ENCODE peak calls at places on chromosomes 6 and 20, in nine cellular contexts. One of them, this sample, is unnamed. For H3K9me3, the result is how much of the 10 kb centered on the place peaks cover.

GRCh38 chr20:17169575-17170136 is 57.2 kb upstream of the PCSK2 start:
- DNase-seq in colonic mucosa: no peak
- DNase-seq in transverse colon: no peak
- DNase-seq in neuronal stem cell: no peak
- DNase-seq in lung: no peak
- DNase-seq in H9: no peak
- DNase-seq in hepatocyte: no peak
- DNase-seq in adrenal gland: no peak
- DNase-seq in mammary epithelial cell: no peak
- DNase-seq in this sample: no peak

GRCh38 chr6:75479712-75480111 is 13.9 kb downstream of the FILIP1 start:
- DNase-seq in lung: no peak
- DNase-seq in neuronal stem cell: no peak
- DNase-seq in transverse colon: no peak
- DNase-seq in mammary epithelial cell: no peak
- DNase-seq in adrenal gland: no peak
- DNase-seq in hepatocyte: no peak
- DNase-seq in H9: no peak
- DNase-seq in colonic mucosa: no peak
- DNase-seq in this sample: no peak

GRCh38 chr20:51639206-51639832 is 96.8 kb upstream of the NFATC2 start:
- DNase-seq in colonic mucosa: peak
- DNase-seq in neuronal stem cell: peak
- DNase-seq in mammary epithelial cell: peak
- DNase-seq in lung: peak
- DNase-seq in adrenal gland: peak
- DNase-seq in transverse colon: peak
- DNase-seq in hepatocyte: peak
- DNase-seq in H9: peak
- DNase-seq in this sample: peak

GRCh38 chr20:46770330-46771194 is 61.1 kb downstream of the SLC2A10 start:
- DNase-seq in adrenal gland: no peak
- DNase-seq in hepatocyte: no peak
- DNase-seq in transverse colon: no peak
- DNase-seq in colonic mucosa: no peak
- DNase-seq in H9: no peak
- DNase-seq in mammary epithelial cell: peak
- DNase-seq in lung: no peak
- DNase-seq in neuronal stem cell: no peak
- DNase-seq in this sample: peak

GRCh38 chr20:59120491-59120890 is 43.1 kb upstream of the ZNF831 start:
- DNase-seq in adrenal gland: no peak
- DNase-seq in hepatocyte: no peak
- DNase-seq in neuronal stem cell: no peak
- DNase-seq in colonic mucosa: no peak
- DNase-seq in transverse colon: no peak
- DNase-seq in H9: no peak
- DNase-seq in lung: no peak
- DNase-seq in mammary epithelial cell: no peak
- DNase-seq in this sample: peak

GRCh38 chr6:31829633-31830492 is 2.3 kb downstream of the HSPA1B start:
- DNase-seq in neuronal stem cell: peak
- DNase-seq in lung: no peak
- DNase-seq in hepatocyte: peak
- DNase-seq in adrenal gland: no peak
- DNase-seq in transverse colon: no peak
- DNase-seq in H9: no peak
- DNase-seq in mammary epithelial cell: peak
- DNase-seq in colonic mucosa: peak
- DNase-seq in this sample: peak

GRCh38 chr6:22838346-22838745 is 269.0 kb downstream of the HDGFL1 start:
- DNase-seq in lung: no peak
- DNase-seq in transverse colon: no peak
- DNase-seq in neuronal stem cell: no peak
- DNase-seq in adrenal gland: no peak
- DNase-seq in hepatocyte: no peak
- DNase-seq in mammary epithelial cell: no peak
- DNase-seq in H9: no peak
- DNase-seq in colonic mucosa: no peak
- DNase-seq in this sample: no peak

GRCh38 chr6:29976588-29977424 is 34.5 kb downstream of the HLA-A start:
- DNase-seq in hepatocyte: peak
- DNase-seq in H9: peak
- DNase-seq in lung: peak
- DNase-seq in mammary epithelial cell: peak
- DNase-seq in adrenal gland: peak
- DNase-seq in transverse colon: peak
- DNase-seq in colonic mucosa: peak
- DNase-seq in neuronal stem cell: peak
- DNase-seq in this sample: peak

GRCh38 chr20:59781236-59781635 is 152.2 kb downstream of the SYCP2 start:
- DNase-seq in mammary epithelial cell: no peak
- DNase-seq in neuronal stem cell: no peak
- DNase-seq in colonic mucosa: peak
- DNase-seq in transverse colon: no peak
- DNase-seq in H9: peak
- DNase-seq in adrenal gland: peak
- DNase-seq in lung: no peak
- DNase-seq in hepatocyte: no peak
- DNase-seq in this sample: no peak

GRCh38 chr20:39885975-39886649 is 802.9 kb downstream of the MAFB start:
- DNase-seq in hepatocyte: peak
- DNase-seq in mammary epithelial cell: peak
- DNase-seq in transverse colon: peak
- DNase-seq in lung: peak
- DNase-seq in neuronal stem cell: peak
- DNase-seq in colonic mucosa: peak
- DNase-seq in adrenal gland: peak
- DNase-seq in H9: peak
- DNase-seq in this sample: peak

GRCh38 chr6:166935353-166935752 is 21.0 kb downstream of the RNASET2 start:
- DNase-seq in adrenal gland: no peak
- DNase-seq in H9: no peak
- DNase-seq in mammary epithelial cell: no peak
- DNase-seq in neuronal stem cell: no peak
- DNase-seq in hepatocyte: no peak
- DNase-seq in colonic mucosa: no peak
- DNase-seq in lung: no peak
- DNase-seq in transverse colon: no peak
- DNase-seq in this sample: no peak

GRCh38 chr20:54340667-54341081 is 132.8 kb downstream of the PFDN4 start:
- DNase-seq in lung: no peak
- DNase-seq in adrenal gland: no peak
- DNase-seq in hepatocyte: no peak
- DNase-seq in mammary epithelial cell: no peak
- DNase-seq in neuronal stem cell: no peak
- DNase-seq in colonic mucosa: no peak
- DNase-seq in transverse colon: no peak
- DNase-seq in H9: no peak
- DNase-seq in this sample: no peak

GRCh38 chr6:30541515-30542403 is 14.5 kb downstream of the GNL1 start:
- DNase-seq in neuronal stem cell: peak
- DNase-seq in lung: peak
- DNase-seq in hepatocyte: peak
- DNase-seq in transverse colon: peak
- DNase-seq in colonic mucosa: peak
- DNase-seq in adrenal gland: peak
- DNase-seq in H9: peak
- DNase-seq in mammary epithelial cell: peak
- DNase-seq in this sample: peak

GRCh38 chr20:62602550-62602949 is 39.8 kb upstream of the SLCO4A1 start:
- DNase-seq in hepatocyte: no peak
- DNase-seq in adrenal gland: no peak
- DNase-seq in transverse colon: peak
- DNase-seq in neuronal stem cell: no peak
- DNase-seq in colonic mucosa: no peak
- DNase-seq in lung: peak
- DNase-seq in H9: no peak
- DNase-seq in mammary epithelial cell: peak
- DNase-seq in this sample: no peak

GRCh38 chr6:112027942-112028674 is 25.8 kb upstream of the CCN6 start:
- DNase-seq in adrenal gland: no peak
- DNase-seq in colonic mucosa: no peak
- DNase-seq in transverse colon: no peak
- DNase-seq in hepatocyte: no peak
- DNase-seq in mammary epithelial cell: peak
- DNase-seq in lung: no peak
- DNase-seq in H9: no peak
- DNase-seq in neuronal stem cell: no peak
- DNase-seq in this sample: peak
- H3K9me3 ChIP-seq in adrenal gland: under half
- H3K9me3 ChIP-seq in colonic mucosa: under half
- H3K9me3 ChIP-seq in transverse colon: under half
- H3K9me3 ChIP-seq in hepatocyte: under half
- H3K9me3 ChIP-seq in mammary epithelial cell: under half
- H3K9me3 ChIP-seq in lung: under half
- H3K9me3 ChIP-seq in H9: under half
- H3K9me3 ChIP-seq in neuronal stem cell: under half
- H3K9me3 ChIP-seq in this sample: under half

DNA sequence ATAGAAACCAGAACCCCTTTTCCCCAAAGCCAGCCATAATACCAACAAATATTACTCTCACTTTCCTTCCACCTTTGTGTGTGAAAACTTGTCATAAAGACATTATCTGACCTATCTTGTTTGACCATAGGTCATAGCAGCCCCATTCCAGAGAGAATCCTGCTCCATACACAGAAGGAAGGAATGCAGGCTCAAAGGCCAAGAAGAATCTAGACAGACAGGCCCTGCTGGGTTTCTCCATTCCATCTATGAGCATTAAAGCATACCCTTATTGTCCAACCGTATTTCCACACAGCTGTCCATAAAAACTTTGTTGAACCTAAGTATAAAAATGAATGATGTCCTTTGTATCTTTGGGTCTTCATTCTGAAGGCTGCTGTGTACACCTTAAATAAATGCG is 40.7 kb upstream of the KCNK5 start:
- DNase-seq in adrenal gland: no peak
- DNase-seq in lung: no peak
- DNase-seq in transverse colon: no peak
- DNase-seq in H9: no peak
- DNase-seq in colonic mucosa: no peak
- DNase-seq in neuronal stem cell: no peak
- DNase-seq in hepatocyte: peak
- DNase-seq in mammary epithelial cell: no peak
- DNase-seq in this sample: no peak
- H3K9me3 ChIP-seq in adrenal gland: under half
- H3K9me3 ChIP-seq in lung: under half
- H3K9me3 ChIP-seq in transverse colon: under half
- H3K9me3 ChIP-seq in H9: under half
- H3K9me3 ChIP-seq in colonic mucosa: under half
- H3K9me3 ChIP-seq in neuronal stem cell: under half
- H3K9me3 ChIP-seq in hepatocyte: under half
- H3K9me3 ChIP-seq in mammary epithelial cell: under half
- H3K9me3 ChIP-seq in this sample: under half

DNA sequence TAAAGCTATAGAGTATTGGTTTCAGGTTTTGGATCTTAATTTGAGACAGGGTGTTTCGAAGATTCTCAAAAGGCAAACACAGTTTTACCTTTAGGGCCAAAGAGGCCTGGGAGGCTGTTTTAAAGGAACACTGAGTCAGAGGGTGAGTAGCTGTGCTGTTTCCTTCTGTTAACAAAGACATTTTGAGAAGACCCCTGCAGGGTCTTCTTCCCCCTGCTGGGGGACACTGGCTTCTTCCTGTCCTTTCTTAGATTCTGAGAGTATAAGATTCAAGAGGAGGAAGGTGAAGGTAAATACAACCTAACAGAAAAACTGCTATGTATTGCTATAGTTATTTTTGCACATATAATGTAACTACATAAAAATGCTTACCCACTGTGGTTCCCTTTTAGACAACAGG is 19.0 kb downstream of the HS3ST5 start:
- DNase-seq in transverse colon: no peak
- DNase-seq in mammary epithelial cell: no peak
- DNase-seq in colonic mucosa: no peak
- DNase-seq in lung: no peak
- DNase-seq in hepatocyte: no peak
- DNase-seq in adrenal gland: no peak
- DNase-seq in H9: no peak
- DNase-seq in neuronal stem cell: no peak
- DNase-seq in this sample: no peak
- H3K9me3 ChIP-seq in transverse colon: under half
- H3K9me3 ChIP-seq in mammary epithelial cell: under half
- H3K9me3 ChIP-seq in colonic mucosa: under half
- H3K9me3 ChIP-seq in lung: under half
- H3K9me3 ChIP-seq in hepatocyte: under half
- H3K9me3 ChIP-seq in adrenal gland: under half
- H3K9me3 ChIP-seq in H9: under half
- H3K9me3 ChIP-seq in neuronal stem cell: under half
- H3K9me3 ChIP-seq in this sample: under half

DNA sequence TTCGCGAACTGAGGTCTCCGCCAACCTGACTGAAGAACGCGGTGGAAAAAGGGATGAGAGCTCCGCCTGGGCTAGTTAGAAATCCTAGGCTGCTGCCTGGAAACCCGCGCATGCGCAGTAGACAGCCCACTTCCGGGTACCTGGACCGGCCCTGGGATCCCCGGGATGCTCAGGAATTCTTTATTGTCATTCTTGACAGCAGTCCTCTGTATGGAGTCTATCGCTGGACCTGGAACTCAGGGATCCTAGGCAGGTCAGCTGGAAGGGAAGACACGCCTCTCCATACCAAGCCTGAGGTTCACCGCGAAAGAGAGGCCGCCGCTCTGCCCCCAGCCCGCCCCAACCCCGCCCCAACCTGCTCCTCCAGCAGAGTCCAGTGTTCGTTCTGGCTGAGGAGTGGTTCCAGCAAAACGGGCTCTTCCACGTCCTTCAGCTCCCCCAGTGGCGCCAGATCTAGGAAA is 1379.2 kb upstream of the DEFB115 start:
- DNase-seq in H9: no peak
- DNase-seq in neuronal stem cell: no peak
- DNase-seq in colonic mucosa: no peak
- DNase-seq in hepatocyte: no peak
- DNase-seq in adrenal gland: no peak
- DNase-seq in mammary epithelial cell: no peak
- DNase-seq in transverse colon: peak
- DNase-seq in lung: no peak
- DNase-seq in this sample: no peak
- H3K9me3 ChIP-seq in H9: half or more
- H3K9me3 ChIP-seq in neuronal stem cell: under half
- H3K9me3 ChIP-seq in colonic mucosa: under half
- H3K9me3 ChIP-seq in hepatocyte: under half
- H3K9me3 ChIP-seq in adrenal gland: under half
- H3K9me3 ChIP-seq in mammary epithelial cell: under half
- H3K9me3 ChIP-seq in transverse colon: under half
- H3K9me3 ChIP-seq in lung: under half
- H3K9me3 ChIP-seq in this sample: under half